ENCODE peak calls at places on chromosomes 13 and 19, in six cellular contexts. I is MCF 10A, K is astrocyte, J is cardiac fibroblast, R is fibroblast of pulmonary artery, E is uterus. L is an unnamed sample.

GRCh38 chr19:16586477-16586871 is 14.3 kb upstream of the SLC35E1 start:
- DNase-seq in I (no peak), E (no peak), K (no peak), J (no peak), R (no peak), L (no peak)

GRCh38 chr19:7924651-7925170 is 1.2 kb downstream of the CTXN1 start:
- DNase-seq in E (no peak), K (no peak), R (no peak), J (no peak), I (no peak), L (no peak)

GRCh38 chr19:54875506-54875905 is 1.5 kb downstream of the FCAR start:
- DNase-seq in K (no peak), R (no peak), J (no peak), E (no peak), I (no peak), L (no peak)

GRCh38 chr19:3404324-3405260 is 38.2 kb downstream of the NFIC start:
- DNase-seq in R (peak), E (peak), I (no peak), K (peak), J (peak), L (no peak)

GRCh38 chr19:9132422-9132821 is 5.7 kb upstream of the OR7G3 start:
- DNase-seq in R (no peak), E (no peak), J (no peak), I (no peak), K (no peak), L (no peak)

GRCh38 chr13:102877285-102877684 is 31.5 kb downstream of the ERCC5 start:
- DNase-seq in E (no peak), I (no peak), K (peak), R (peak), J (peak), L (no peak)

GRCh38 chr19:15399635-15400034 is 19.2 kb downstream of the AKAP8L start:
- DNase-seq in K (no peak), I (no peak), R (no peak), E (no peak), J (no peak), L (no peak)

GRCh38 chr13:46469064-46469463 is 82.0 kb upstream of the RUBCNL start:
- DNase-seq in J (peak), K (peak), I (peak), R (peak), E (no peak), L (no peak)

GRCh38 chr13:112690242-112690943 is 555 bp downstream of the ATP11A start:
- DNase-seq in I (peak), K (peak), J (peak), R (peak), E (peak), L (peak)

GRCh38 chr13:108427355-108427754 is 157.8 kb downstream of the TNFSF13B start:
- DNase-seq in E (no peak), K (no peak), J (no peak), I (no peak), R (no peak), L (no peak)

GRCh38 chr13:32016631-32017030 is 14.9 kb upstream of the FRY start:
- DNase-seq in R (no peak), I (no peak), K (no peak), E (no peak), J (no peak), L (no peak)

GRCh38 chr13:37640499-37640898 is 41.9 kb upstream of the POSTN start:
- DNase-seq in E (no peak), R (peak), I (peak), J (peak), K (peak), L (peak)

GRCh38 chr19:10408511-10409291 is 5.4 kb upstream of the CDC37 start:
- DNase-seq in J (no peak), R (no peak), K (no peak), I (no peak), E (no peak), L (no peak)

GRCh38 chr13:91356919-91357612 is 9.6 kb downstream of the MIR17HG start:
- DNase-seq in K (no peak), E (no peak), J (no peak), R (no peak), I (no peak), L (no peak)

GRCh38 chr13:71464673-71465072 is 402.3 kb downstream of the DACH1 start:
- DNase-seq in E (no peak), R (peak), J (peak), I (no peak), K (peak), L (no peak)

GRCh38 chr19:17183858-17184271 is 31.3 kb upstream of the USE1 start:
- DNase-seq in I (no peak), E (no peak), K (no peak), J (no peak), R (no peak), L (no peak)

GRCh38 chr19:35671818-35672217 is 5.5 kb downstream of the UPK1A start:
- DNase-seq in E (no peak), K (no peak), J (peak), R (peak), I (no peak), L (no peak)

GRCh38 chr19:39060130-39060529 is 24.0 kb upstream of the ACP7 start:
- DNase-seq in I (no peak), R (no peak), J (no peak), E (no peak), K (no peak), L (no peak)

GRCh38 chr13:76425930-76426329 is 460.3 kb downstream of the KCTD12 start:
- DNase-seq in I (peak), K (peak), J (peak), E (no peak), R (peak), L (no peak)

GRCh38 chr13:112968910-112969691 is at the start of gene MCF2L:
- DNase-seq in J (peak), K (peak), R (peak), E (no peak), I (no peak), L (peak)

GRCh38 chr13:90562388-90562787 is 785.1 kb upstream of the MIR17HG start:
- DNase-seq in K (no peak), E (no peak), J (no peak), I (no peak), R (no peak), L (no peak)

GRCh38 chr13:110493613-110494012 is 67.9 kb downstream of the RAB20 start:
- DNase-seq in I (no peak), J (no peak), K (no peak), E (no peak), R (no peak), L (no peak)

GRCh38 chr13:69474286-69474685 is 633.3 kb upstream of the ATXN8OS start:
- DNase-seq in J (no peak), R (no peak), K (peak), E (no peak), I (peak), L (no peak)

GRCh38 chr13:113777311-113778260 is 18.6 kb downstream of the TMEM255B start:
- DNase-seq in I (no peak), R (peak), E (no peak), K (no peak), J (peak), L (peak)

DNA sequence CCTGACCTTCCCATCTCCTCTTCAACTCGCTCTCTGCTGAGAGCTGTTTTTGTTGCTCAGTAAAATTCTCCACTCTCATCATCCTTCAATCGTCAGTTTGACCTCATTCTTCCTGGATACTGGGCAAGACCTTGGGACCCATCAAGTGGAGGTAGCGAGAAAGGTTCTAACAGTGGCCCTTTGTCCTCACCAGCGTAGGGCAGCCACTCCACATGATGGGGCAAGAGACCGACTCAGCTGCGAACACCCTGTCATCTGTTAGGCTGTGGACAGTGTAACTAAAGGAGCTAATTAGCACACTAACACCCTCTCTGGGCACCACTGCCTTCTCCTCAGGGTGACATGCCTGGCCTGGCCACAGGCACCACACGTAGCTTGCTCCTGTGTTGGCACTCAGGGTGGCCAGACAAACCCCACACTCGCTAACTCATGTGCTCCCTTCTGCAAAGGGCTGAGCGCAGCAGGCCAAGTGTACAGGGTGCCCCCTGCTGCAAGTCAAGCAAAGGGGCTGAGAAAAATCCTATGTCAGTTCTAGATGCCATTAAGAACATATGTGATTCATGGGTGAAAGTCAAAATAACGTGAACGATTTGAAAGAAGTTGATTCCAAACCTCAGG is 1216.0 kb downstream of the SLITRK5 start:
- DNase-seq in K (no peak), I (no peak), R (no peak), J (no peak), E (no peak), L (no peak)
- TF ChIP-seq CTCF in K (no peak), I (no peak), R (no peak), J (no peak), E (no peak), L (no peak)

GRCh38 chr19:44740351-44740824 is 8.1 kb upstream of the BCL3 start:
- DNase-seq in E (no peak), I (no peak), K (no peak), R (no peak), J (no peak), L (no peak)
- TF ChIP-seq CTCF in E (no peak), I (no peak), K (no peak), R (no peak), J (no peak), L (no peak)

GRCh38 chr19:57746580-57747471 is at the start of gene ZNF776:
- DNase-seq in I (peak), J (peak), R (peak), K (peak), E (peak), L (peak)
- TF ChIP-seq CTCF in I (no peak), J (no peak), R (no peak), K (no peak), E (no peak), L (no peak)

DNA sequence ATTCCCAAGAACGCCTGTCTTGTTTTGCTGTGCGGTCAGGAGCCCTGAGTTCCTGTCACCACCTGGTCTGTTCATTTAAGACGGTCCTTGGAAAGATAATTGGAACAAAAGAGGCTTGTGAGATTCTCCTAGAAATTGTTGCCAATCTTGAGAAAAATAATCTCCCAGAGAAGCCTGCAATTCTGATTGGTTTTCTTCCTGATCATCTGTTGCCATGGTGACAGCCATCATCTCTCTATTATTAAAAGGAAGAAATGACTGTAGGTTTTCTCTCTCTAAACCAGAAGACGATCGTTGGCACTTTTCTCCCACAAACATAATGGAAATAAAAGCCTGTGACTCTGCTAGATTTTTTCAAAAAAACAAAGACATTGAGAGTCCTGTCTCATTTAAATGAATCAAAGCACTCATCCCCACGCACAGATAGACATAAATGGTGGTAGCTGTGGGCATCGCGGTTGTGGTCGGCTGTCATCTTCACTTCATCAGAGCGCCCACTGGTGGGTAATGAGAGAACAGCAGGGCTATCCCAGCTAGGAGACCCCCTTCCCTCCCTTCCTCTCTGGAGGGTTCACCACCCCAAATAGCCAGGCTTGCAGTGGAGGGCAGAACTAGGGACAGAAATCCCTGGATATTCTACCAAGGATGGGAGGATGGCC is 21.7 kb upstream of the CALM3 start:
- DNase-seq in I (no peak), K (no peak), J (no peak), E (no peak), R (no peak), L (peak)
- TF ChIP-seq CTCF in I (peak), K (no peak), J (peak), E (no peak), R (peak), L (peak)

GRCh38 chr13:33606692-33607091 is 211.3 kb upstream of the RFC3 start:
- DNase-seq in J (peak), E (no peak), K (no peak), R (peak), I (no peak), L (no peak)
- TF ChIP-seq CTCF in J (no peak), E (no peak), K (no peak), R (no peak), I (no peak), L (no peak)

DNA sequence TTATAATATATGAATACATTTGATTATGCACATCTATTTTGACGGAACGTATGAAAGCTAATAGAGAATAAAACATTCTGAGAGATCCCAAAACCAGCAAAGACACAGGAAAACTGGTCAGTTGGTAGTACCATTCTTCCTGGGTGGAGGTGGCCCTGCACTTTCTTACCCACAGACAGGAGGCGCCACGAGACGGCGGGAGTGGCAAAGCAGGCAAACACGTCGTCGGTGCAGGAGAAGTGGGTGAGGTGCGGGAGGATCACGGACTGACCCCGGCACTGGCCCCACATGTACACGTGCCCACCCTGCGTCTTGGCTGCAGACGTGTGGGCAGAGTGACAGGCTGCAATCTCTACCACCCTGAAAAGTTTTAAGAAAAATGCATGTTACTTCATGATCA is 36.1 kb downstream of the RCBTB1 start:
- DNase-seq in I (peak), R (no peak), J (no peak), K (no peak), E (no peak), L (no peak)
- TF ChIP-seq CTCF in I (no peak), R (no peak), J (peak), K (no peak), E (no peak), L (no peak)

L was measured in nephron progenitor cell.